ENCODE peak calls at places on chromosomes 6 and 20, in six cellular contexts. One of them, this sample, is unnamed.

GRCh38 chr6:32151885-32152311 is at the start of gene PRRT1:
- DNase-seq in choroid plexus epithelial cell: no peak
- DNase-seq in suprapubic skin: no peak
- DNase-seq in left lung: no peak
- DNase-seq in stomach: no peak
- DNase-seq in GM13976: no peak
- DNase-seq in this sample: no peak

GRCh38 chr6:33147807-33148666 is 44.2 kb downstream of the COL11A2 start:
- DNase-seq in GM13976: peak
- DNase-seq in stomach: no peak
- DNase-seq in suprapubic skin: no peak
- DNase-seq in left lung: no peak
- DNase-seq in choroid plexus epithelial cell: peak
- DNase-seq in this sample: no peak

GRCh38 chr6:147935656-147936055 is 407.0 kb upstream of the SASH1 start:
- DNase-seq in suprapubic skin: no peak
- DNase-seq in GM13976: no peak
- DNase-seq in left lung: no peak
- DNase-seq in stomach: no peak
- DNase-seq in choroid plexus epithelial cell: no peak
- DNase-seq in this sample: no peak

GRCh38 chr20:50815162-50815989 is 20.5 kb downstream of the BCAS4 start:
- DNase-seq in stomach: no peak
- DNase-seq in left lung: no peak
- DNase-seq in suprapubic skin: no peak
- DNase-seq in GM13976: no peak
- DNase-seq in choroid plexus epithelial cell: peak
- DNase-seq in this sample: no peak

GRCh38 chr6:29647927-29648642 is 8.8 kb upstream of the MOG start:
- DNase-seq in choroid plexus epithelial cell: peak
- DNase-seq in stomach: no peak
- DNase-seq in suprapubic skin: no peak
- DNase-seq in GM13976: no peak
- DNase-seq in left lung: no peak
- DNase-seq in this sample: no peak

GRCh38 chr6:155117266-155117665 is 122.2 kb downstream of the TIAM2 start:
- DNase-seq in stomach: no peak
- DNase-seq in left lung: no peak
- DNase-seq in suprapubic skin: no peak
- DNase-seq in choroid plexus epithelial cell: peak
- DNase-seq in GM13976: no peak
- DNase-seq in this sample: no peak

GRCh38 chr6:131548441-131548840 is 24.6 kb upstream of the ARG1 start:
- DNase-seq in left lung: no peak
- DNase-seq in choroid plexus epithelial cell: no peak
- DNase-seq in stomach: no peak
- DNase-seq in suprapubic skin: no peak
- DNase-seq in GM13976: no peak
- DNase-seq in this sample: no peak

GRCh38 chr20:61424628-61425420 is 172.8 kb downstream of the CDH4 start:
- DNase-seq in GM13976: no peak
- DNase-seq in left lung: no peak
- DNase-seq in choroid plexus epithelial cell: no peak
- DNase-seq in stomach: no peak
- DNase-seq in suprapubic skin: no peak
- DNase-seq in this sample: no peak

GRCh38 chr6:170470673-170471072 is 82.4 kb downstream of the PSMB1 start:
- DNase-seq in choroid plexus epithelial cell: peak
- DNase-seq in GM13976: no peak
- DNase-seq in left lung: no peak
- DNase-seq in stomach: no peak
- DNase-seq in suprapubic skin: no peak
- DNase-seq in this sample: no peak

GRCh38 chr6:12916001-12916400 is 199.4 kb downstream of the PHACTR1 start:
- DNase-seq in GM13976: no peak
- DNase-seq in suprapubic skin: no peak
- DNase-seq in choroid plexus epithelial cell: no peak
- DNase-seq in left lung: no peak
- DNase-seq in stomach: no peak
- DNase-seq in this sample: no peak
- TF ChIP-seq CTCF in GM13976: no peak
- TF ChIP-seq CTCF in suprapubic skin: no peak
- TF ChIP-seq CTCF in choroid plexus epithelial cell: no peak
- TF ChIP-seq CTCF in left lung: no peak
- TF ChIP-seq CTCF in stomach: no peak
- TF ChIP-seq CTCF in this sample: no peak

DNA sequence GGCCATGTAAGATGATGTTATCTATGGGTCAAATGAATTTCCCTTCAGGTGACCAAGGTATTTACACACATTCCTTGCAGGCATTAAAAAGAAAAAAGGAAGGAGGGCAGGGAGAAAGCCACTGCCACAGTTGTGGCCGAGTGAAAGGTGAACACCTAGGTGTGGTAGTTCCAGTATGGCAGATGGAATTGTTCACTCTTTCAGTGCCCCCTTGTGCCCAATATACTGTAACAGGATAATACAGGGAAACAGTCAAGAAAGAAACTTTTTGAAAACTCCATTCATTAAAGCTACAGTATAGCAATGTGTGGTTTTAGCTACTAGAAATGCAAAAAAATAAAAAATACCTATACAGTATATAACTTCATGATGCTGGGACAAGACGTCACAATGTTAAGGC is 52.1 kb downstream of the BMP2 start:
- DNase-seq in stomach: no peak
- DNase-seq in GM13976: no peak
- DNase-seq in suprapubic skin: no peak
- DNase-seq in choroid plexus epithelial cell: peak
- DNase-seq in left lung: no peak
- DNase-seq in this sample: no peak
- TF ChIP-seq CTCF in stomach: peak
- TF ChIP-seq CTCF in GM13976: no peak
- TF ChIP-seq CTCF in suprapubic skin: no peak
- TF ChIP-seq CTCF in choroid plexus epithelial cell: peak
- TF ChIP-seq CTCF in left lung: no peak
- TF ChIP-seq CTCF in this sample: peak

GRCh38 chr6:36598739-36599318 is 4.7 kb downstream of the SRSF3 start:
- DNase-seq in suprapubic skin: no peak
- DNase-seq in GM13976: no peak
- DNase-seq in choroid plexus epithelial cell: no peak
- DNase-seq in stomach: no peak
- DNase-seq in left lung: no peak
- DNase-seq in this sample: no peak
- TF ChIP-seq CTCF in suprapubic skin: no peak
- TF ChIP-seq CTCF in GM13976: no peak
- TF ChIP-seq CTCF in choroid plexus epithelial cell: no peak
- TF ChIP-seq CTCF in stomach: no peak
- TF ChIP-seq CTCF in left lung: no peak
- TF ChIP-seq CTCF in this sample: no peak

GRCh38 chr20:58555078-58555765 is 40.0 kb upstream of the APCDD1L start:
- DNase-seq in GM13976: no peak
- DNase-seq in stomach: no peak
- DNase-seq in choroid plexus epithelial cell: peak
- DNase-seq in left lung: no peak
- DNase-seq in suprapubic skin: peak
- DNase-seq in this sample: no peak
- TF ChIP-seq CTCF in GM13976: no peak
- TF ChIP-seq CTCF in stomach: no peak
- TF ChIP-seq CTCF in choroid plexus epithelial cell: no peak
- TF ChIP-seq CTCF in left lung: no peak
- TF ChIP-seq CTCF in suprapubic skin: no peak
- TF ChIP-seq CTCF in this sample: no peak

GRCh38 chr20:31260326-31260932 is 3.0 kb downstream of the DEFB115 start:
- DNase-seq in GM13976: no peak
- DNase-seq in suprapubic skin: no peak
- DNase-seq in stomach: no peak
- DNase-seq in left lung: no peak
- DNase-seq in choroid plexus epithelial cell: peak
- DNase-seq in this sample: no peak
- TF ChIP-seq CTCF in GM13976: peak
- TF ChIP-seq CTCF in suprapubic skin: no peak
- TF ChIP-seq CTCF in stomach: no peak
- TF ChIP-seq CTCF in left lung: peak
- TF ChIP-seq CTCF in choroid plexus epithelial cell: peak
- TF ChIP-seq CTCF in this sample: peak

This sample was measured in chondrocyte.